ENCODE peak calls at places on chromosomes 16 and 17, in ten cellular contexts. One of them, this sample, is unnamed.

GRCh38 chr16:23407436-23408125 is 45.4 kb downstream of the COG7 start:
- DNase-seq in HCT116: no peak
- DNase-seq in kidney: no peak
- DNase-seq in smooth muscle cell of the brain vasculature: no peak
- DNase-seq in AG10803: no peak
- DNase-seq in GM20000: no peak
- DNase-seq in stimulated activated CD4-positive, alpha-beta T cell treated with anti-CD3 and anti-CD28 coated beads, Interleukin-1b, Interleukin-23, amount 100 ng/mL, for 24 hours: no peak
- DNase-seq in spleen: peak
- DNase-seq in suprapubic skin: no peak
- DNase-seq in NCI-H2081 treated with DMSO at 0.1 percent for 48 hours: no peak
- DNase-seq in this sample: no peak

GRCh38 chr17:7356072-7356549 is 1.2 kb downstream of the TMEM95 start:
- DNase-seq in HCT116: peak
- DNase-seq in kidney: peak
- DNase-seq in smooth muscle cell of the brain vasculature: no peak
- DNase-seq in AG10803: peak
- DNase-seq in GM20000: peak
- DNase-seq in stimulated activated CD4-positive, alpha-beta T cell treated with anti-CD3 and anti-CD28 coated beads, Interleukin-1b, Interleukin-23, amount 100 ng/mL, for 24 hours: peak
- DNase-seq in spleen: peak
- DNase-seq in suprapubic skin: peak
- DNase-seq in NCI-H2081 treated with DMSO at 0.1 percent for 48 hours: no peak
- DNase-seq in this sample: peak

GRCh38 chr17:49637050-49637449 is 40.8 kb downstream of the SPOP start:
- DNase-seq in HCT116: no peak
- DNase-seq in kidney: no peak
- DNase-seq in smooth muscle cell of the brain vasculature: no peak
- DNase-seq in AG10803: no peak
- DNase-seq in GM20000: no peak
- DNase-seq in stimulated activated CD4-positive, alpha-beta T cell treated with anti-CD3 and anti-CD28 coated beads, Interleukin-1b, Interleukin-23, amount 100 ng/mL, for 24 hours: no peak
- DNase-seq in spleen: no peak
- DNase-seq in suprapubic skin: no peak
- DNase-seq in NCI-H2081 treated with DMSO at 0.1 percent for 48 hours: no peak
- DNase-seq in this sample: no peak

GRCh38 chr17:82108038-82108998 is 10.3 kb upstream of the FASN start:
- DNase-seq in HCT116: no peak
- DNase-seq in kidney: peak
- DNase-seq in smooth muscle cell of the brain vasculature: no peak
- DNase-seq in AG10803: no peak
- DNase-seq in GM20000: no peak
- DNase-seq in stimulated activated CD4-positive, alpha-beta T cell treated with anti-CD3 and anti-CD28 coated beads, Interleukin-1b, Interleukin-23, amount 100 ng/mL, for 24 hours: no peak
- DNase-seq in spleen: no peak
- DNase-seq in suprapubic skin: no peak
- DNase-seq in NCI-H2081 treated with DMSO at 0.1 percent for 48 hours: no peak
- DNase-seq in this sample: no peak

GRCh38 chr17:57557793-57558681 is 187.1 kb downstream of the CCDC182 start:
- DNase-seq in HCT116: no peak
- DNase-seq in kidney: no peak
- DNase-seq in smooth muscle cell of the brain vasculature: peak
- DNase-seq in AG10803: peak
- DNase-seq in GM20000: no peak
- DNase-seq in stimulated activated CD4-positive, alpha-beta T cell treated with anti-CD3 and anti-CD28 coated beads, Interleukin-1b, Interleukin-23, amount 100 ng/mL, for 24 hours: no peak
- DNase-seq in spleen: no peak
- DNase-seq in suprapubic skin: no peak
- DNase-seq in NCI-H2081 treated with DMSO at 0.1 percent for 48 hours: no peak
- DNase-seq in this sample: no peak

GRCh38 chr16:20838250-20838649 is 31.9 kb downstream of the REXO5 start:
- DNase-seq in HCT116: no peak
- DNase-seq in kidney: no peak
- DNase-seq in smooth muscle cell of the brain vasculature: no peak
- DNase-seq in AG10803: no peak
- DNase-seq in GM20000: no peak
- DNase-seq in stimulated activated CD4-positive, alpha-beta T cell treated with anti-CD3 and anti-CD28 coated beads, Interleukin-1b, Interleukin-23, amount 100 ng/mL, for 24 hours: no peak
- DNase-seq in spleen: no peak
- DNase-seq in suprapubic skin: no peak
- DNase-seq in NCI-H2081 treated with DMSO at 0.1 percent for 48 hours: no peak
- DNase-seq in this sample: no peak

GRCh38 chr17:14310101-14310500 is 9.2 kb downstream of the HS3ST3B1 start:
- DNase-seq in HCT116: no peak
- DNase-seq in kidney: no peak
- DNase-seq in smooth muscle cell of the brain vasculature: no peak
- DNase-seq in AG10803: no peak
- DNase-seq in GM20000: no peak
- DNase-seq in stimulated activated CD4-positive, alpha-beta T cell treated with anti-CD3 and anti-CD28 coated beads, Interleukin-1b, Interleukin-23, amount 100 ng/mL, for 24 hours: no peak
- DNase-seq in spleen: peak
- DNase-seq in suprapubic skin: no peak
- DNase-seq in NCI-H2081 treated with DMSO at 0.1 percent for 48 hours: no peak
- DNase-seq in this sample: no peak

GRCh38 chr17:38667099-38667786 is 7.5 kb downstream of the EPOP start:
- DNase-seq in HCT116: peak
- DNase-seq in kidney: peak
- DNase-seq in smooth muscle cell of the brain vasculature: peak
- DNase-seq in AG10803: peak
- DNase-seq in GM20000: peak
- DNase-seq in stimulated activated CD4-positive, alpha-beta T cell treated with anti-CD3 and anti-CD28 coated beads, Interleukin-1b, Interleukin-23, amount 100 ng/mL, for 24 hours: no peak
- DNase-seq in spleen: peak
- DNase-seq in suprapubic skin: peak
- DNase-seq in NCI-H2081 treated with DMSO at 0.1 percent for 48 hours: no peak
- DNase-seq in this sample: no peak

GRCh38 chr16:65414284-65414984 is 292.6 kb upstream of the CDH11 start:
- DNase-seq in HCT116: no peak
- DNase-seq in kidney: no peak
- DNase-seq in smooth muscle cell of the brain vasculature: no peak
- DNase-seq in AG10803: peak
- DNase-seq in GM20000: no peak
- DNase-seq in stimulated activated CD4-positive, alpha-beta T cell treated with anti-CD3 and anti-CD28 coated beads, Interleukin-1b, Interleukin-23, amount 100 ng/mL, for 24 hours: no peak
- DNase-seq in spleen: no peak
- DNase-seq in suprapubic skin: no peak
- DNase-seq in NCI-H2081 treated with DMSO at 0.1 percent for 48 hours: no peak
- DNase-seq in this sample: no peak

GRCh38 chr16:87086156-87086555 is 231.0 kb downstream of the C16orf95 start:
- DNase-seq in HCT116: no peak
- DNase-seq in kidney: no peak
- DNase-seq in smooth muscle cell of the brain vasculature: no peak
- DNase-seq in AG10803: peak
- DNase-seq in GM20000: no peak
- DNase-seq in stimulated activated CD4-positive, alpha-beta T cell treated with anti-CD3 and anti-CD28 coated beads, Interleukin-1b, Interleukin-23, amount 100 ng/mL, for 24 hours: no peak
- DNase-seq in spleen: no peak
- DNase-seq in suprapubic skin: no peak
- DNase-seq in NCI-H2081 treated with DMSO at 0.1 percent for 48 hours: no peak
- DNase-seq in this sample: no peak

GRCh38 chr17:50511058-50511457 is 2.8 kb downstream of the MYCBPAP start:
- DNase-seq in HCT116: no peak
- DNase-seq in kidney: peak
- DNase-seq in smooth muscle cell of the brain vasculature: no peak
- DNase-seq in AG10803: no peak
- DNase-seq in GM20000: peak
- DNase-seq in stimulated activated CD4-positive, alpha-beta T cell treated with anti-CD3 and anti-CD28 coated beads, Interleukin-1b, Interleukin-23, amount 100 ng/mL, for 24 hours: peak
- DNase-seq in spleen: peak
- DNase-seq in suprapubic skin: no peak
- DNase-seq in NCI-H2081 treated with DMSO at 0.1 percent for 48 hours: no peak
- DNase-seq in this sample: no peak

GRCh38 chr16:70370924-70371323 is 24.2 kb downstream of the DDX19A start:
- DNase-seq in HCT116: no peak
- DNase-seq in kidney: no peak
- DNase-seq in smooth muscle cell of the brain vasculature: no peak
- DNase-seq in AG10803: no peak
- DNase-seq in GM20000: no peak
- DNase-seq in stimulated activated CD4-positive, alpha-beta T cell treated with anti-CD3 and anti-CD28 coated beads, Interleukin-1b, Interleukin-23, amount 100 ng/mL, for 24 hours: no peak
- DNase-seq in spleen: no peak
- DNase-seq in suprapubic skin: no peak
- DNase-seq in NCI-H2081 treated with DMSO at 0.1 percent for 48 hours: no peak
- DNase-seq in this sample: no peak

GRCh38 chr17:6098466-6099180 is 28.4 kb downstream of the WSCD1 start:
- DNase-seq in HCT116: no peak
- DNase-seq in kidney: peak
- DNase-seq in smooth muscle cell of the brain vasculature: no peak
- DNase-seq in AG10803: no peak
- DNase-seq in GM20000: no peak
- DNase-seq in stimulated activated CD4-positive, alpha-beta T cell treated with anti-CD3 and anti-CD28 coated beads, Interleukin-1b, Interleukin-23, amount 100 ng/mL, for 24 hours: no peak
- DNase-seq in spleen: peak
- DNase-seq in suprapubic skin: no peak
- DNase-seq in NCI-H2081 treated with DMSO at 0.1 percent for 48 hours: no peak
- DNase-seq in this sample: no peak

GRCh38 chr16:54460254-54460860 is 173.8 kb upstream of the IRX3 start:
- DNase-seq in HCT116: no peak
- DNase-seq in kidney: no peak
- DNase-seq in smooth muscle cell of the brain vasculature: no peak
- DNase-seq in AG10803: peak
- DNase-seq in GM20000: no peak
- DNase-seq in stimulated activated CD4-positive, alpha-beta T cell treated with anti-CD3 and anti-CD28 coated beads, Interleukin-1b, Interleukin-23, amount 100 ng/mL, for 24 hours: no peak
- DNase-seq in spleen: no peak
- DNase-seq in suprapubic skin: no peak
- DNase-seq in NCI-H2081 treated with DMSO at 0.1 percent for 48 hours: no peak
- DNase-seq in this sample: no peak

GRCh38 chr17:55587608-55588139 is 76.4 kb upstream of the SMIM36 start:
- DNase-seq in HCT116: no peak
- DNase-seq in kidney: no peak
- DNase-seq in smooth muscle cell of the brain vasculature: no peak
- DNase-seq in AG10803: peak
- DNase-seq in GM20000: no peak
- DNase-seq in stimulated activated CD4-positive, alpha-beta T cell treated with anti-CD3 and anti-CD28 coated beads, Interleukin-1b, Interleukin-23, amount 100 ng/mL, for 24 hours: no peak
- DNase-seq in spleen: no peak
- DNase-seq in suprapubic skin: no peak
- DNase-seq in NCI-H2081 treated with DMSO at 0.1 percent for 48 hours: no peak
- DNase-seq in this sample: no peak

GRCh38 chr16:49492090-49492801 is 118.6 kb downstream of the C16orf78 start:
- DNase-seq in HCT116: no peak
- DNase-seq in kidney: peak
- DNase-seq in smooth muscle cell of the brain vasculature: no peak
- DNase-seq in AG10803: no peak
- DNase-seq in GM20000: peak
- DNase-seq in stimulated activated CD4-positive, alpha-beta T cell treated with anti-CD3 and anti-CD28 coated beads, Interleukin-1b, Interleukin-23, amount 100 ng/mL, for 24 hours: peak
- DNase-seq in spleen: peak
- DNase-seq in suprapubic skin: peak
- DNase-seq in NCI-H2081 treated with DMSO at 0.1 percent for 48 hours: no peak
- DNase-seq in this sample: peak

GRCh38 chr17:74212913-74213791 is at the start of gene TTYH2:
- DNase-seq in HCT116: peak
- DNase-seq in kidney: peak
- DNase-seq in smooth muscle cell of the brain vasculature: peak
- DNase-seq in AG10803: peak
- DNase-seq in GM20000: peak
- DNase-seq in stimulated activated CD4-positive, alpha-beta T cell treated with anti-CD3 and anti-CD28 coated beads, Interleukin-1b, Interleukin-23, amount 100 ng/mL, for 24 hours: peak
- DNase-seq in spleen: peak
- DNase-seq in suprapubic skin: peak
- DNase-seq in NCI-H2081 treated with DMSO at 0.1 percent for 48 hours: peak
- DNase-seq in this sample: peak

GRCh38 chr17:50832267-50833227 is 2.8 kb upstream of the WFIKKN2 start:
- DNase-seq in HCT116: no peak
- DNase-seq in kidney: peak
- DNase-seq in smooth muscle cell of the brain vasculature: no peak
- DNase-seq in AG10803: no peak
- DNase-seq in GM20000: no peak
- DNase-seq in stimulated activated CD4-positive, alpha-beta T cell treated with anti-CD3 and anti-CD28 coated beads, Interleukin-1b, Interleukin-23, amount 100 ng/mL, for 24 hours: no peak
- DNase-seq in spleen: no peak
- DNase-seq in suprapubic skin: no peak
- DNase-seq in NCI-H2081 treated with DMSO at 0.1 percent for 48 hours: no peak
- DNase-seq in this sample: peak

GRCh38 chr16:83136924-83137323 is 510.2 kb downstream of the CDH13 start:
- DNase-seq in HCT116: no peak
- DNase-seq in kidney: no peak
- DNase-seq in smooth muscle cell of the brain vasculature: no peak
- DNase-seq in AG10803: no peak
- DNase-seq in GM20000: no peak
- DNase-seq in stimulated activated CD4-positive, alpha-beta T cell treated with anti-CD3 and anti-CD28 coated beads, Interleukin-1b, Interleukin-23, amount 100 ng/mL, for 24 hours: no peak
- DNase-seq in spleen: no peak
- DNase-seq in suprapubic skin: no peak
- DNase-seq in NCI-H2081 treated with DMSO at 0.1 percent for 48 hours: no peak
- DNase-seq in this sample: no peak

GRCh38 chr17:81082177-81083073 is 47.5 kb downstream of the BAIAP2 start:
- DNase-seq in HCT116: no peak
- DNase-seq in kidney: no peak
- DNase-seq in smooth muscle cell of the brain vasculature: no peak
- DNase-seq in AG10803: no peak
- DNase-seq in GM20000: no peak
- DNase-seq in stimulated activated CD4-positive, alpha-beta T cell treated with anti-CD3 and anti-CD28 coated beads, Interleukin-1b, Interleukin-23, amount 100 ng/mL, for 24 hours: no peak
- DNase-seq in spleen: no peak
- DNase-seq in suprapubic skin: no peak
- DNase-seq in NCI-H2081 treated with DMSO at 0.1 percent for 48 hours: no peak
- DNase-seq in this sample: no peak

GRCh38 chr16:59591480-59591879 is 857.4 kb upstream of the GOT2 start:
- DNase-seq in HCT116: no peak
- DNase-seq in kidney: no peak
- DNase-seq in smooth muscle cell of the brain vasculature: no peak
- DNase-seq in AG10803: peak
- DNase-seq in GM20000: no peak
- DNase-seq in stimulated activated CD4-positive, alpha-beta T cell treated with anti-CD3 and anti-CD28 coated beads, Interleukin-1b, Interleukin-23, amount 100 ng/mL, for 24 hours: no peak
- DNase-seq in spleen: no peak
- DNase-seq in suprapubic skin: no peak
- DNase-seq in NCI-H2081 treated with DMSO at 0.1 percent for 48 hours: no peak
- DNase-seq in this sample: no peak

GRCh38 chr17:6544770-6545169 is 11.6 kb downstream of the PITPNM3 start:
- DNase-seq in HCT116: no peak
- DNase-seq in kidney: peak
- DNase-seq in smooth muscle cell of the brain vasculature: no peak
- DNase-seq in AG10803: no peak
- DNase-seq in GM20000: no peak
- DNase-seq in stimulated activated CD4-positive, alpha-beta T cell treated with anti-CD3 and anti-CD28 coated beads, Interleukin-1b, Interleukin-23, amount 100 ng/mL, for 24 hours: no peak
- DNase-seq in spleen: peak
- DNase-seq in suprapubic skin: no peak
- DNase-seq in NCI-H2081 treated with DMSO at 0.1 percent for 48 hours: no peak
- DNase-seq in this sample: no peak

GRCh38 chr17:42135664-42136653 is 13.4 kb downstream of the HSPB9 start:
- DNase-seq in HCT116: peak
- DNase-seq in kidney: peak
- DNase-seq in smooth muscle cell of the brain vasculature: no peak
- DNase-seq in AG10803: peak
- DNase-seq in GM20000: no peak
- DNase-seq in stimulated activated CD4-positive, alpha-beta T cell treated with anti-CD3 and anti-CD28 coated beads, Interleukin-1b, Interleukin-23, amount 100 ng/mL, for 24 hours: no peak
- DNase-seq in spleen: peak
- DNase-seq in suprapubic skin: no peak
- DNase-seq in NCI-H2081 treated with DMSO at 0.1 percent for 48 hours: no peak
- DNase-seq in this sample: no peak

GRCh38 chr16:75288596-75289120 is 37.2 kb upstream of the BCAR1 start:
- DNase-seq in HCT116: no peak
- DNase-seq in kidney: no peak
- DNase-seq in smooth muscle cell of the brain vasculature: no peak
- DNase-seq in AG10803: no peak
- DNase-seq in GM20000: no peak
- DNase-seq in stimulated activated CD4-positive, alpha-beta T cell treated with anti-CD3 and anti-CD28 coated beads, Interleukin-1b, Interleukin-23, amount 100 ng/mL, for 24 hours: peak
- DNase-seq in spleen: peak
- DNase-seq in suprapubic skin: no peak
- DNase-seq in NCI-H2081 treated with DMSO at 0.1 percent for 48 hours: no peak
- DNase-seq in this sample: no peak

GRCh38 chr16:82748026-82748425 is 121.3 kb downstream of the CDH13 start:
- DNase-seq in HCT116: no peak
- DNase-seq in kidney: no peak
- DNase-seq in smooth muscle cell of the brain vasculature: no peak
- DNase-seq in AG10803: peak
- DNase-seq in GM20000: no peak
- DNase-seq in stimulated activated CD4-positive, alpha-beta T cell treated with anti-CD3 and anti-CD28 coated beads, Interleukin-1b, Interleukin-23, amount 100 ng/mL, for 24 hours: no peak
- DNase-seq in spleen: no peak
- DNase-seq in suprapubic skin: no peak
- DNase-seq in NCI-H2081 treated with DMSO at 0.1 percent for 48 hours: peak
- DNase-seq in this sample: no peak

GRCh38 chr17:76577876-76578275 is 7.8 kb downstream of the ST6GALNAC2 start:
- DNase-seq in HCT116: no peak
- DNase-seq in kidney: no peak
- DNase-seq in smooth muscle cell of the brain vasculature: no peak
- DNase-seq in AG10803: no peak
- DNase-seq in GM20000: no peak
- DNase-seq in stimulated activated CD4-positive, alpha-beta T cell treated with anti-CD3 and anti-CD28 coated beads, Interleukin-1b, Interleukin-23, amount 100 ng/mL, for 24 hours: no peak
- DNase-seq in spleen: no peak
- DNase-seq in suprapubic skin: no peak
- DNase-seq in NCI-H2081 treated with DMSO at 0.1 percent for 48 hours: no peak
- DNase-seq in this sample: no peak

GRCh38 chr17:46827274-46827673 is 8.8 kb upstream of the WNT3 start:
- DNase-seq in HCT116: no peak
- DNase-seq in kidney: no peak
- DNase-seq in smooth muscle cell of the brain vasculature: no peak
- DNase-seq in AG10803: no peak
- DNase-seq in GM20000: no peak
- DNase-seq in stimulated activated CD4-positive, alpha-beta T cell treated with anti-CD3 and anti-CD28 coated beads, Interleukin-1b, Interleukin-23, amount 100 ng/mL, for 24 hours: no peak
- DNase-seq in spleen: no peak
- DNase-seq in suprapubic skin: no peak
- DNase-seq in NCI-H2081 treated with DMSO at 0.1 percent for 48 hours: no peak
- DNase-seq in this sample: no peak

GRCh38 chr16:84193480-84193879 is 2.5 kb downstream of the ADAD2 start:
- DNase-seq in HCT116: no peak
- DNase-seq in kidney: no peak
- DNase-seq in smooth muscle cell of the brain vasculature: no peak
- DNase-seq in AG10803: no peak
- DNase-seq in GM20000: no peak
- DNase-seq in stimulated activated CD4-positive, alpha-beta T cell treated with anti-CD3 and anti-CD28 coated beads, Interleukin-1b, Interleukin-23, amount 100 ng/mL, for 24 hours: no peak
- DNase-seq in spleen: no peak
- DNase-seq in suprapubic skin: no peak
- DNase-seq in NCI-H2081 treated with DMSO at 0.1 percent for 48 hours: no peak
- DNase-seq in this sample: no peak

This sample was measured in mesenteric fat pad.